ENCODE peak calls at places on chromosomes 3 and 15, in five cellular contexts. Z is left colon; X is astrocyte of the hippocampus; N is left kidney; H is stimulated activated CD8-positive, alpha-beta memory T cell treated with anti-CD3 and anti-CD28 coated beads, Interleukin-12 subunit alpha, Interleukin-12 subunit beta, amount 100 ng/mL, for 4 hours. B is an unnamed sample.

GRCh38 chr3:148500791-148501360 is 196.8 kb upstream of the AGTR1 start:
- DNase-seq in N (peak), Z (no peak), X (no peak), H (no peak), B (no peak)

GRCh38 chr3:150547045-150547753 is 612 bp downstream of the EIF2A start:
- DNase-seq in Z (no peak), N (no peak), H (no peak), X (no peak), B (no peak)

GRCh38 chr15:100914876-100915275 is 4.3 kb upstream of the LRRK1 start:
- DNase-seq in N (peak), H (no peak), Z (no peak), X (no peak), B (no peak)

GRCh38 chr3:51389423-51390183 is 1.5 kb upstream of the RBM15B start:
- DNase-seq in N (peak), H (no peak), Z (peak), X (peak), B (peak)

GRCh38 chr15:90099868-90100854 is 2.1 kb downstream of the IDH2 start:
- DNase-seq in N (peak), H (no peak), Z (peak), X (peak), B (no peak)

GRCh38 chr3:48858709-48859108 is 11.0 kb upstream of the PRKAR2A start:
- DNase-seq in N (no peak), Z (no peak), H (no peak), X (no peak), B (no peak)

GRCh38 chr3:171462224-171462623 is 2.0 kb upstream of the TNIK start:
- DNase-seq in Z (no peak), N (peak), H (no peak), X (no peak), B (no peak)

GRCh38 chr15:97521894-97522293 is 438.6 kb upstream of the ARRDC4 start:
- DNase-seq in X (peak), N (peak), H (no peak), Z (no peak), B (no peak)

GRCh38 chr3:189862385-189863023 is 231.3 kb downstream of the TP63 start:
- DNase-seq in X (no peak), H (no peak), N (no peak), Z (no peak), B (no peak)

GRCh38 chr15:79051941-79052731 is 38.4 kb downstream of the RASGRF1 start:
- DNase-seq in X (no peak), H (no peak), N (no peak), Z (no peak), B (no peak)

GRCh38 chr15:74901612-74902063 is 5.0 kb downstream of the FAM219B start:
- DNase-seq in N (peak), H (peak), X (peak), Z (peak), B (no peak)

GRCh38 chr15:101456079-101456791 is 33.3 kb downstream of the PCSK6 start:
- DNase-seq in H (no peak), Z (no peak), X (no peak), N (no peak), B (no peak)